ENCODE peak calls at places on chromosome 17, in seven cellular contexts. S, F, O, H, X, K and V are unnamed samples.
A peak's percentile ranks its signal among the peaks of the same experiment; 100 is the strongest.

GRCh38 chr17:7173687-7174602 is 5.2 kb downstream of the ASGR1 start:
- DNase-seq in S (peak; percentile 66), F (no peak), O (no peak), H (no peak), X (no peak), K (peak; percentile 27), V (no peak)

GRCh38 chr17:37702605-37703004 is 42.3 kb downstream of the HNF1B start:
- DNase-seq in S (no peak), F (peak; percentile 91), O (no peak), H (no peak), X (no peak), K (peak; percentile 91), V (no peak)

GRCh38 chr17:40347319-40348135 is 17.0 kb downstream of the GJD3 start:
- DNase-seq in S (no peak), F (no peak), O (no peak), H (no peak), X (no peak), K (no peak), V (no peak)

GRCh38 chr17:80109066-80109618 is 7.8 kb downstream of the GAA start:
- DNase-seq in S (no peak), F (no peak), O (no peak), H (peak; percentile 25), X (peak; percentile 20), K (no peak), V (peak; percentile 39)

GRCh38 chr17:68431661-68432071 is 25.6 kb downstream of the WIPI1 start:
- DNase-seq in S (peak; percentile 29), F (peak; percentile 23), O (no peak), H (no peak), X (peak; percentile 63), K (peak; percentile 6), V (no peak)

GRCh38 chr17:10226930-10227695 is 28.7 kb upstream of the GAS7 start:
- DNase-seq in S (peak; percentile 59), F (peak; percentile 22), O (no peak), H (no peak), X (no peak), K (no peak), V (no peak)

GRCh38 chr17:58991718-58992331 is 114.9 kb downstream of the TRIM37 start:
- DNase-seq in S (no peak), F (peak; percentile 63), O (no peak), H (no peak), X (no peak), K (peak; percentile 87), V (no peak)

GRCh38 chr17:76384222-76384986 is at the start of gene SPHK1:
- DNase-seq in S (peak; percentile 82), F (peak; percentile 81), O (no peak), H (peak; percentile 57), X (no peak), K (peak; percentile 84), V (peak; percentile 81)

GRCh38 chr17:13750783-13751484 is 149.2 kb upstream of the HS3ST3A1 start:
- DNase-seq in S (peak; percentile 5), F (peak; percentile 21), O (no peak), H (no peak), X (no peak), K (peak; percentile 49), V (no peak)

GRCh38 chr17:63545302-63545928 is 4.9 kb upstream of the DCAF7 start:
- DNase-seq in S (no peak), F (no peak), O (no peak), H (no peak), X (no peak), K (no peak), V (no peak)

GRCh38 chr17:52895272-52895671 is 736.8 kb upstream of the CA10 start:
- DNase-seq in S (no peak), F (no peak), O (no peak), H (no peak), X (no peak), K (no peak), V (no peak)

GRCh38 chr17:40980594-40980993 is 3.5 kb downstream of the KRT40 start:
- DNase-seq in S (no peak), F (peak; percentile 63), O (no peak), H (no peak), X (no peak), K (peak; percentile 53), V (no peak)

GRCh38 chr17:31495049-31495885 is 103.8 kb downstream of the RAB11FIP4 start:
- DNase-seq in S (no peak), F (no peak), O (no peak), H (no peak), X (no peak), K (no peak), V (no peak)

GRCh38 chr17:66355510-66355909 is 53.1 kb downstream of the PRKCA start:
- DNase-seq in S (no peak), F (peak; percentile 40), O (no peak), H (no peak), X (no peak), K (no peak), V (no peak)